ENCODE peak calls at places on chromosome 1, in nine cellular contexts. A is cardiac muscle cell, G is NCI-H748 treated with DMSO at 0.1 percent for 48 hours, E is GM12892, Q is fibroblast of lung, R is frontal cortex, P is immature natural killer cell, T is Right ventricle myocardium superior, B is HTR-8/SVneo. V is an unnamed sample.
A peak's percentile ranks its signal among the peaks of the same experiment; 100 is the strongest.

GRCh38 chr1:33182896-33183295 is 1.1 kb upstream of the TRIM62 start:
- DNase-seq in R (no peak), E (no peak), B (no peak), A (no peak), T (no peak), G (no peak), Q (no peak), P (peak; percentile 17), V (no peak)

GRCh38 chr1:207017615-207018559 is 14.7 kb downstream of the C1orf116 start:
- DNase-seq in R (peak; percentile 27), Q (no peak), E (no peak), P (no peak), G (no peak), B (no peak), A (no peak), T (peak; percentile 57), V (no peak)

GRCh38 chr1:231107186-231107585 is 54.7 kb upstream of the TRIM67 start:
- DNase-seq in E (no peak), P (no peak), R (no peak), T (no peak), Q (no peak), G (no peak), B (no peak), A (no peak), V (no peak)

GRCh38 chr1:47714368-47714767 is 276.5 kb downstream of the FOXD2 start:
- DNase-seq in P (no peak), A (no peak), E (no peak), Q (no peak), R (no peak), G (no peak), T (no peak), B (no peak), V (no peak)

GRCh38 chr1:21383785-21384401 is 56.0 kb upstream of the NBPF3 start:
- DNase-seq in Q (no peak), B (no peak), P (no peak), T (no peak), A (no peak), G (no peak), R (no peak), E (no peak), V (no peak)

GRCh38 chr1:61337037-61337436 is 254.7 kb downstream of the NFIA start:
- DNase-seq in E (no peak), A (peak; percentile 16), G (no peak), T (no peak), B (no peak), Q (peak; percentile 11), R (no peak), P (no peak), V (no peak)

GRCh38 chr1:84141177-84142003 is 2.7 kb upstream of the PRKACB start:
- DNase-seq in B (no peak), R (no peak), A (peak; percentile 38), G (no peak), E (no peak), P (no peak), T (no peak), Q (peak; percentile 62), V (no peak)

GRCh38 chr1:30822006-30822405 is 64.4 kb upstream of the LAPTM5 start:
- DNase-seq in B (no peak), G (no peak), T (no peak), P (no peak), E (no peak), A (no peak), Q (no peak), R (no peak), V (no peak)

GRCh38 chr1:154851392-154852177 is 18.5 kb downstream of the KCNN3 start:
- DNase-seq in G (no peak), P (no peak), A (no peak), B (no peak), Q (no peak), R (no peak), E (no peak), T (no peak), V (no peak)

GRCh38 chr1:236067854-236068454 is 3.1 kb upstream of the NID1 start:
- DNase-seq in A (peak; percentile 78), P (no peak), B (no peak), G (no peak), T (no peak), E (no peak), Q (peak; percentile 91), R (no peak), V (no peak)

GRCh38 chr1:46558141-46558963 is 6.9 kb upstream of the KNCN start:
- DNase-seq in E (no peak), P (no peak), R (no peak), A (no peak), T (no peak), Q (no peak), B (no peak), G (no peak), V (peak; percentile 64)

GRCh38 chr1:85148524-85149250 is 52.1 kb downstream of the SYDE2 start:
- DNase-seq in E (peak; percentile 3), B (peak; percentile 7), A (peak; percentile 10), P (no peak), G (no peak), T (peak; percentile 45), Q (peak; percentile 33), R (no peak), V (no peak)

V was measured in spleen.